ENCODE peak calls at places on chromosomes 2 and 18, in eight cellular contexts. B, F, T, R, Q, U, O and I are unnamed samples.
A peak's percentile ranks its signal among the peaks of the same experiment; 100 is the strongest.

GRCh38 chr2:180735799-180736198 is 244.6 kb upstream of the UBE2E3 start:
- DNase-seq in B (no peak), U (no peak), F (no peak), O (no peak), Q (no peak), T (no peak), R (no peak), I (no peak)

GRCh38 chr18:23812566-23813440 is 123.5 kb downstream of the LAMA3 start:
- DNase-seq in Q (no peak), U (no peak), B (no peak), F (no peak), R (no peak), T (peak; percentile 49), O (peak; percentile 14), I (no peak)

GRCh38 chr18:25310045-25310444 is 41.9 kb downstream of the ZNF521 start:
- DNase-seq in T (peak; percentile 77), B (no peak), R (no peak), U (no peak), F (no peak), O (no peak), Q (no peak), I (no peak)

GRCh38 chr2:72695676-72696075 is 130.2 kb downstream of the EXOC6B start:
- DNase-seq in B (no peak), U (no peak), O (peak; percentile 18), T (no peak), R (no peak), F (no peak), Q (no peak), I (no peak)

GRCh38 chr2:63888490-63889402 is 47.0 kb downstream of the UGP2 start:
- DNase-seq in R (no peak), F (no peak), Q (peak; percentile 72), U (no peak), T (peak; percentile 46), B (no peak), O (peak; percentile 67), I (peak; percentile 40)

GRCh38 chr18:48816554-48816953 is 134.2 kb downstream of the SMAD7 start:
- DNase-seq in U (peak; percentile 10), R (no peak), O (no peak), F (no peak), T (no peak), Q (no peak), B (no peak), I (peak; percentile 6)

GRCh38 chr2:45885111-45885685 is 233.7 kb downstream of the PRKCE start:
- DNase-seq in U (no peak), O (no peak), Q (no peak), T (peak; percentile 51), B (no peak), F (no peak), R (no peak), I (no peak)

GRCh38 chr2:83196225-83196624 is 1262.9 kb downstream of the SUCLG1 start:
- DNase-seq in O (peak; percentile 46), F (no peak), B (no peak), U (no peak), T (peak; percentile 75), R (no peak), Q (peak; percentile 32), I (no peak)

GRCh38 chr2:1069847-1070246 is 119.2 kb downstream of the SNTG2 start:
- DNase-seq in T (no peak), F (no peak), O (no peak), Q (no peak), B (no peak), R (no peak), U (no peak), I (no peak)

GRCh38 chr18:30406728-30407127 is 635.8 kb downstream of the DSC3 start:
- DNase-seq in F (no peak), T (peak; percentile 3), U (no peak), Q (no peak), R (no peak), O (no peak), B (no peak), I (no peak)

GRCh38 chr2:73920577-73921545 is 5.8 kb upstream of the DGUOK start:
- DNase-seq in F (no peak), O (peak; percentile 57), U (no peak), Q (peak; percentile 65), B (no peak), T (peak; percentile 25), R (peak; percentile 19), I (no peak)

GRCh38 chr18:59054892-59055291 is 84.8 kb upstream of the SEC11C start:
- DNase-seq in O (no peak), T (no peak), U (peak; percentile 90), B (no peak), F (no peak), R (no peak), Q (no peak), I (no peak)

GRCh38 chr2:86832334-86833096 is 29.2 kb downstream of the CD8B start:
- DNase-seq in Q (no peak), U (no peak), T (no peak), B (no peak), O (no peak), F (no peak), R (no peak), I (no peak)

GRCh38 chr18:73043231-73044000 is 175.6 kb upstream of the NETO1 start:
- DNase-seq in U (no peak), Q (no peak), F (no peak), B (no peak), T (no peak), O (peak; percentile 11), R (no peak), I (no peak)

GRCh38 chr2:14941151-14941631 is 308.7 kb downstream of the LRATD1 start:
- DNase-seq in F (peak; percentile 22), T (peak; percentile 35), U (no peak), R (no peak), Q (no peak), B (no peak), O (no peak), I (no peak)

GRCh38 chr2:159902722-159903121 is 104.7 kb upstream of the CD302 start:
- DNase-seq in U (no peak), R (no peak), B (no peak), F (no peak), O (no peak), T (no peak), Q (no peak), I (no peak)

GRCh38 chr2:125398738-125399473 is 1257.1 kb upstream of the GYPC start:
- DNase-seq in Q (no peak), F (no peak), B (no peak), U (no peak), T (no peak), R (no peak), O (no peak), I (no peak)
- H3K9me3 ChIP-seq in Q (no peaks in the 10 kb centered on the region), F (no peaks in the 10 kb centered on the region), B (peaks cover 2% of the 10 kb centered on the region), U (no peaks in the 10 kb centered on the region), T (no peaks in the 10 kb centered on the region), R (no peaks in the 10 kb centered on the region), O (no peaks in the 10 kb centered on the region), I (no peaks in the 10 kb centered on the region)

GRCh38 chr2:128467321-128467901 is 148.7 kb upstream of the HS6ST1 start:
- DNase-seq in T (no peak), R (peak; percentile 71), O (no peak), F (peak; percentile 76), B (peak; percentile 27), U (no peak), Q (no peak), I (no peak)

GRCh38 chr2:128468186-128468585 is 149.5 kb upstream of the HS6ST1 start:
- DNase-seq in T (no peak), O (no peak), F (no peak), Q (no peak), B (peak; percentile 27), U (no peak), R (no peak), I (no peak)

GRCh38 chr2:128464456-128464855 is 145.8 kb upstream of the HS6ST1 start:
- DNase-seq in O (no peak), T (no peak), U (no peak), Q (no peak), R (no peak), B (peak; percentile 17), F (no peak), I (no peak)

GRCh38 chr2:128466377-128467175 is 147.9 kb upstream of the HS6ST1 start:
- DNase-seq in B (peak; percentile 14), O (no peak), T (no peak), R (peak; percentile 76), F (peak; percentile 83), U (peak; percentile 66), Q (no peak), I (no peak)

DNA sequence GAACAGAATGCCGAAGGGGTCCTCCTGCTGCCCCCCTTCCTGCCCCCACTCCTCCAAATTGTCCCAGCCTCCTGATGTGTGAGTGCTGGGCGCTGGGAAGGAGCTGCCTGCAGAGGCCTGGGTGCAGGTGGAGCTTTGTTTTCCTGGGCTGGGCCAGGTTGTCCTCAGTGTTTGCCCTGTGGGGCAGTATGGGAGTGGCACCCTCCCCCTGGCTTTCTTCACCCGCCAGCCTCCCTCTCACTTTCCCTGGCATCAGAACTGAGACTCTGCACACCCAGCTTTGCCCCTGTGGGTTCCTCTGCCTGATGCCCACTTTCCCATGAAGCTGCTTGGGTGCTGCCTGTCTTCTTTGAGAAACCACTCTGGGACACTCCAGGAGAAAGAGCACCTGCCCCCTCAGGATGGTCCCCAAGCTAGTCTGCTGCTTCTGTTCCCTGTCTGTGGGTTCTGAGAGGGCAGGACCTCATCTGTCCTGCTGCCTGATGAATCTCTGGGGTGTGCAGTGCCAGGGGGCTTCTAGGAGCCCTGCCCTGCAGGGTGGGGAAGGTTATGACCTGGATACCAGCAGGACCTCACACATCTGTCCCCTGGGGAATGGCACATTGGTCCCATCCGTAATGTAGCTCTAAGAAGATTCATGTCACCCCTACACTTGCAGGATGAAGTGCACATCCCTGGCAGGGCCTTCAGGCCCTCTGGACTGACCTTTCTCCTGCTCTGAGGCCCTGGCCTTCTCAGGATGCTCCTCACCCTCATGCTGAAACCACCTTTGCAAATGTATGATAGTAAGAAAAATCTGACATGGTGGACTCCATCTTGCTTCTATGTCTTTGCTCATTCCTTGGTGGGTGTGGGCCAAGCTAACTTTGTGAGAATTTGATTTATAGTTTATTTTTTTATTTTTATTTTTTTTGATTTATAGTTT is 146.8 kb upstream of the HS6ST1 start:
- DNase-seq in B (peak; percentile 18), Q (no peak), U (no peak), F (no peak), O (no peak), T (no peak), R (no peak), I (no peak)
- H3K9me3 ChIP-seq in B (peaks cover 36% of the 10 kb centered on the region), Q (peaks cover 26% of the 10 kb centered on the region), U (peaks cover 3% of the 10 kb centered on the region), F (peaks cover 30% of the 10 kb centered on the region), O (no peaks in the 10 kb centered on the region), T (no peaks in the 10 kb centered on the region), R (peaks cover 17% of the 10 kb centered on the region), I (peaks cover 6% of the 10 kb centered on the region)

GRCh38 chr2:239714116-239714515 is 311.0 kb downstream of the NDUFA10 start:
- DNase-seq in Q (no peak), B (no peak), F (no peak), U (no peak), O (no peak), T (no peak), R (no peak), I (peak; percentile 0)
- H3K9me3 ChIP-seq in Q (no peaks in the 10 kb centered on the region), B (peaks cover 31% of the 10 kb centered on the region), F (peaks cover 57% of the 10 kb centered on the region), U (no peaks in the 10 kb centered on the region), O (no peaks in the 10 kb centered on the region), T (no peaks in the 10 kb centered on the region), R (peaks cover 42% of the 10 kb centered on the region), I (no peaks in the 10 kb centered on the region)

DNA sequence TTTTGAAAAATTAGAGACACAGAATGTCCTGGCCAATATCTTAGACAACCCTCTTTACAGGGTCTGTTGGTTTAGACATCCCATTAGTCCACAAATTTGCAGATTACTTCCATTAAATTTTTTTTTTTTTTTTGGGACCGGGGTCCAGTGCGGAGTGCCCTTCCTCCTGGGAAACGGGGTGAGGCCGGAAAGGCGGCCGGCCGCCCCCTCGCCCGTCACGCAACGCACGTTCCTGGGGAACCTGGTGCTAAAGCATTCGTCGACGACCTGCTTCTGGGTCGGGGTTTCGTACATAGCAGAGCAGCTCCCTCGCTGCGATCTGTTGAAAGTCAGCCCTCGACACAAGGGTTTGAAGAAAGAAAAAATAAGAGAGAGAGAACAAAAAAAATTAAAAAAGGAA is 21.5 kb upstream of the RBFA start:
- DNase-seq in T (no peak), Q (no peak), B (no peak), F (no peak), O (no peak), U (no peak), R (no peak), I (no peak)
- H3K9me3 ChIP-seq in T (no peaks in the 10 kb centered on the region), Q (no peaks in the 10 kb centered on the region), B (peaks cover 9% of the 10 kb centered on the region), F (peaks cover 69% of the 10 kb centered on the region), O (no peaks in the 10 kb centered on the region), U (no peaks in the 10 kb centered on the region), R (peaks cover 47% of the 10 kb centered on the region), I (peaks cover 3% of the 10 kb centered on the region)